ENCODE peak calls at places on chromosomes 13 and 19, in eight cellular contexts. One of them, this sample, is unnamed.

GRCh38 chr13:94620286-94620896 is 18.7 kb downstream of the GPR180 start:
- DNase-seq in mucosa of gallbladder: no peak
- DNase-seq in dorsolateral prefrontal cortex: no peak
- DNase-seq in T follicular helper cell: no peak
- DNase-seq in AG08395: no peak
- DNase-seq in NCI-H1092 treated with DMSO at 0.1 percent for 48 hours: peak; percentile 62
- DNase-seq in upper lobe of right lung: no peak
- DNase-seq in stimulated activated CD8-positive, alpha-beta memory T cell treated with anti-CD3 and anti-CD28 coated beads, Interleukin-7, amount 100 ng/mL, for 1 hour: no peak
- DNase-seq in this sample: no peak

GRCh38 chr19:34269968-34270621 is 15.7 kb downstream of the GARRE1 start:
- DNase-seq in T follicular helper cell: peak; percentile 70
- DNase-seq in stimulated activated CD8-positive, alpha-beta memory T cell treated with anti-CD3 and anti-CD28 coated beads, Interleukin-7, amount 100 ng/mL, for 1 hour: peak; percentile 40
- DNase-seq in AG08395: peak; percentile 43
- DNase-seq in dorsolateral prefrontal cortex: no peak
- DNase-seq in upper lobe of right lung: peak; percentile 70
- DNase-seq in NCI-H1092 treated with DMSO at 0.1 percent for 48 hours: no peak
- DNase-seq in mucosa of gallbladder: peak; percentile 40
- DNase-seq in this sample: peak; percentile 63

GRCh38 chr13:114314074-114314912 is at the start of gene CHAMP1:
- DNase-seq in AG08395: peak; percentile 97
- DNase-seq in T follicular helper cell: peak; percentile 82
- DNase-seq in mucosa of gallbladder: peak; percentile 95
- DNase-seq in upper lobe of right lung: peak; percentile 99
- DNase-seq in dorsolateral prefrontal cortex: peak; percentile 96
- DNase-seq in NCI-H1092 treated with DMSO at 0.1 percent for 48 hours: peak; percentile 97
- DNase-seq in stimulated activated CD8-positive, alpha-beta memory T cell treated with anti-CD3 and anti-CD28 coated beads, Interleukin-7, amount 100 ng/mL, for 1 hour: peak; percentile 74
- DNase-seq in this sample: peak; percentile 92

GRCh38 chr19:17997969-17998826 is 9.8 kb upstream of the ARRDC2 start:
- DNase-seq in stimulated activated CD8-positive, alpha-beta memory T cell treated with anti-CD3 and anti-CD28 coated beads, Interleukin-7, amount 100 ng/mL, for 1 hour: no peak
- DNase-seq in upper lobe of right lung: peak; percentile 70
- DNase-seq in T follicular helper cell: no peak
- DNase-seq in NCI-H1092 treated with DMSO at 0.1 percent for 48 hours: no peak
- DNase-seq in AG08395: no peak
- DNase-seq in dorsolateral prefrontal cortex: no peak
- DNase-seq in mucosa of gallbladder: no peak
- DNase-seq in this sample: no peak

GRCh38 chr13:59435024-59435423 is 728.7 kb downstream of the DIAPH3 start:
- DNase-seq in AG08395: no peak
- DNase-seq in T follicular helper cell: no peak
- DNase-seq in mucosa of gallbladder: no peak
- DNase-seq in stimulated activated CD8-positive, alpha-beta memory T cell treated with anti-CD3 and anti-CD28 coated beads, Interleukin-7, amount 100 ng/mL, for 1 hour: no peak
- DNase-seq in NCI-H1092 treated with DMSO at 0.1 percent for 48 hours: no peak
- DNase-seq in upper lobe of right lung: no peak
- DNase-seq in dorsolateral prefrontal cortex: no peak
- DNase-seq in this sample: no peak

GRCh38 chr19:52007436-52007804 is 591 bp downstream of the ZNF615 start:
- DNase-seq in AG08395: peak; percentile 20
- DNase-seq in NCI-H1092 treated with DMSO at 0.1 percent for 48 hours: no peak
- DNase-seq in T follicular helper cell: no peak
- DNase-seq in stimulated activated CD8-positive, alpha-beta memory T cell treated with anti-CD3 and anti-CD28 coated beads, Interleukin-7, amount 100 ng/mL, for 1 hour: no peak
- DNase-seq in mucosa of gallbladder: no peak
- DNase-seq in upper lobe of right lung: no peak
- DNase-seq in dorsolateral prefrontal cortex: no peak
- DNase-seq in this sample: no peak

GRCh38 chr19:13781547-13781946 is 7.3 kb downstream of the C19orf53 start:
- DNase-seq in upper lobe of right lung: peak; percentile 76
- DNase-seq in dorsolateral prefrontal cortex: peak; percentile 68
- DNase-seq in NCI-H1092 treated with DMSO at 0.1 percent for 48 hours: peak; percentile 19
- DNase-seq in stimulated activated CD8-positive, alpha-beta memory T cell treated with anti-CD3 and anti-CD28 coated beads, Interleukin-7, amount 100 ng/mL, for 1 hour: no peak
- DNase-seq in mucosa of gallbladder: peak; percentile 59
- DNase-seq in T follicular helper cell: no peak
- DNase-seq in AG08395: peak; percentile 95
- DNase-seq in this sample: peak; percentile 60

GRCh38 chr19:31326329-31327028 is 22.8 kb downstream of the TSHZ3 start:
- DNase-seq in AG08395: no peak
- DNase-seq in mucosa of gallbladder: no peak
- DNase-seq in upper lobe of right lung: no peak
- DNase-seq in NCI-H1092 treated with DMSO at 0.1 percent for 48 hours: no peak
- DNase-seq in stimulated activated CD8-positive, alpha-beta memory T cell treated with anti-CD3 and anti-CD28 coated beads, Interleukin-7, amount 100 ng/mL, for 1 hour: no peak
- DNase-seq in T follicular helper cell: no peak
- DNase-seq in dorsolateral prefrontal cortex: no peak
- DNase-seq in this sample: no peak

GRCh38 chr19:41307954-41308449 is 2.0 kb upstream of the CCDC97 start:
- DNase-seq in AG08395: no peak
- DNase-seq in upper lobe of right lung: no peak
- DNase-seq in T follicular helper cell: no peak
- DNase-seq in NCI-H1092 treated with DMSO at 0.1 percent for 48 hours: no peak
- DNase-seq in dorsolateral prefrontal cortex: no peak
- DNase-seq in mucosa of gallbladder: no peak
- DNase-seq in stimulated activated CD8-positive, alpha-beta memory T cell treated with anti-CD3 and anti-CD28 coated beads, Interleukin-7, amount 100 ng/mL, for 1 hour: no peak
- DNase-seq in this sample: no peak

GRCh38 chr13:28181413-28181812 is 43.1 kb downstream of the PAN3 start:
- DNase-seq in AG08395: peak; percentile 62
- DNase-seq in upper lobe of right lung: no peak
- DNase-seq in dorsolateral prefrontal cortex: no peak
- DNase-seq in T follicular helper cell: no peak
- DNase-seq in mucosa of gallbladder: no peak
- DNase-seq in NCI-H1092 treated with DMSO at 0.1 percent for 48 hours: no peak
- DNase-seq in stimulated activated CD8-positive, alpha-beta memory T cell treated with anti-CD3 and anti-CD28 coated beads, Interleukin-7, amount 100 ng/mL, for 1 hour: no peak
- DNase-seq in this sample: no peak

GRCh38 chr13:76636881-76637280 is 249.3 kb downstream of the KCTD12 start:
- DNase-seq in upper lobe of right lung: no peak
- DNase-seq in AG08395: no peak
- DNase-seq in NCI-H1092 treated with DMSO at 0.1 percent for 48 hours: no peak
- DNase-seq in dorsolateral prefrontal cortex: no peak
- DNase-seq in stimulated activated CD8-positive, alpha-beta memory T cell treated with anti-CD3 and anti-CD28 coated beads, Interleukin-7, amount 100 ng/mL, for 1 hour: no peak
- DNase-seq in T follicular helper cell: no peak
- DNase-seq in mucosa of gallbladder: no peak
- DNase-seq in this sample: no peak

GRCh38 chr19:51808333-51808986 is 13.5 kb downstream of the FPR3 start:
- DNase-seq in dorsolateral prefrontal cortex: no peak
- DNase-seq in upper lobe of right lung: no peak
- DNase-seq in T follicular helper cell: no peak
- DNase-seq in AG08395: peak; percentile 49
- DNase-seq in NCI-H1092 treated with DMSO at 0.1 percent for 48 hours: no peak
- DNase-seq in mucosa of gallbladder: no peak
- DNase-seq in stimulated activated CD8-positive, alpha-beta memory T cell treated with anti-CD3 and anti-CD28 coated beads, Interleukin-7, amount 100 ng/mL, for 1 hour: no peak
- DNase-seq in this sample: no peak

GRCh38 chr13:99093997-99094396 is 106.7 kb upstream of the UBAC2 start:
- DNase-seq in AG08395: no peak
- DNase-seq in stimulated activated CD8-positive, alpha-beta memory T cell treated with anti-CD3 and anti-CD28 coated beads, Interleukin-7, amount 100 ng/mL, for 1 hour: no peak
- DNase-seq in T follicular helper cell: no peak
- DNase-seq in upper lobe of right lung: no peak
- DNase-seq in NCI-H1092 treated with DMSO at 0.1 percent for 48 hours: no peak
- DNase-seq in dorsolateral prefrontal cortex: no peak
- DNase-seq in mucosa of gallbladder: no peak
- DNase-seq in this sample: no peak

GRCh38 chr19:13557756-13558398 is 51.6 kb upstream of the CACNA1A start:
- DNase-seq in dorsolateral prefrontal cortex: no peak
- DNase-seq in upper lobe of right lung: no peak
- DNase-seq in NCI-H1092 treated with DMSO at 0.1 percent for 48 hours: no peak
- DNase-seq in AG08395: no peak
- DNase-seq in stimulated activated CD8-positive, alpha-beta memory T cell treated with anti-CD3 and anti-CD28 coated beads, Interleukin-7, amount 100 ng/mL, for 1 hour: no peak
- DNase-seq in mucosa of gallbladder: no peak
- DNase-seq in T follicular helper cell: no peak
- DNase-seq in this sample: no peak

GRCh38 chr19:53507523-53508442 is 30.2 kb upstream of the ZNF331 start:
- DNase-seq in AG08395: no peak
- DNase-seq in mucosa of gallbladder: peak; percentile 15
- DNase-seq in dorsolateral prefrontal cortex: no peak
- DNase-seq in stimulated activated CD8-positive, alpha-beta memory T cell treated with anti-CD3 and anti-CD28 coated beads, Interleukin-7, amount 100 ng/mL, for 1 hour: no peak
- DNase-seq in upper lobe of right lung: no peak
- DNase-seq in T follicular helper cell: no peak
- DNase-seq in NCI-H1092 treated with DMSO at 0.1 percent for 48 hours: no peak
- DNase-seq in this sample: no peak

GRCh38 chr19:2610637-2611482 is 91.6 kb downstream of the GNG7 start:
- DNase-seq in dorsolateral prefrontal cortex: peak; percentile 93
- DNase-seq in T follicular helper cell: peak; percentile 85
- DNase-seq in AG08395: peak; percentile 93
- DNase-seq in upper lobe of right lung: peak; percentile 97
- DNase-seq in NCI-H1092 treated with DMSO at 0.1 percent for 48 hours: peak; percentile 71
- DNase-seq in stimulated activated CD8-positive, alpha-beta memory T cell treated with anti-CD3 and anti-CD28 coated beads, Interleukin-7, amount 100 ng/mL, for 1 hour: peak; percentile 88
- DNase-seq in mucosa of gallbladder: peak; percentile 94
- DNase-seq in this sample: peak; percentile 96

GRCh38 chr19:39937094-39937493 is 2.7 kb upstream of the FCGBP start:
- DNase-seq in mucosa of gallbladder: peak; percentile 32
- DNase-seq in dorsolateral prefrontal cortex: no peak
- DNase-seq in AG08395: no peak
- DNase-seq in stimulated activated CD8-positive, alpha-beta memory T cell treated with anti-CD3 and anti-CD28 coated beads, Interleukin-7, amount 100 ng/mL, for 1 hour: no peak
- DNase-seq in NCI-H1092 treated with DMSO at 0.1 percent for 48 hours: no peak
- DNase-seq in T follicular helper cell: no peak
- DNase-seq in upper lobe of right lung: no peak
- DNase-seq in this sample: no peak

GRCh38 chr13:103187621-103188020 is 121.4 kb upstream of the SLC10A2 start:
- DNase-seq in AG08395: no peak
- DNase-seq in mucosa of gallbladder: peak; percentile 15
- DNase-seq in NCI-H1092 treated with DMSO at 0.1 percent for 48 hours: peak; percentile 50
- DNase-seq in stimulated activated CD8-positive, alpha-beta memory T cell treated with anti-CD3 and anti-CD28 coated beads, Interleukin-7, amount 100 ng/mL, for 1 hour: no peak
- DNase-seq in upper lobe of right lung: no peak
- DNase-seq in T follicular helper cell: no peak
- DNase-seq in dorsolateral prefrontal cortex: no peak
- DNase-seq in this sample: no peak

GRCh38 chr19:48530044-48530720 is 18.5 kb upstream of the LMTK3 start:
- DNase-seq in T follicular helper cell: no peak
- DNase-seq in stimulated activated CD8-positive, alpha-beta memory T cell treated with anti-CD3 and anti-CD28 coated beads, Interleukin-7, amount 100 ng/mL, for 1 hour: no peak
- DNase-seq in NCI-H1092 treated with DMSO at 0.1 percent for 48 hours: no peak
- DNase-seq in upper lobe of right lung: no peak
- DNase-seq in AG08395: peak; percentile 29
- DNase-seq in mucosa of gallbladder: no peak
- DNase-seq in dorsolateral prefrontal cortex: no peak
- DNase-seq in this sample: no peak

GRCh38 chr13:91212229-91212628 is 135.3 kb upstream of the MIR17HG start:
- DNase-seq in stimulated activated CD8-positive, alpha-beta memory T cell treated with anti-CD3 and anti-CD28 coated beads, Interleukin-7, amount 100 ng/mL, for 1 hour: no peak
- DNase-seq in mucosa of gallbladder: no peak
- DNase-seq in NCI-H1092 treated with DMSO at 0.1 percent for 48 hours: no peak
- DNase-seq in AG08395: no peak
- DNase-seq in dorsolateral prefrontal cortex: no peak
- DNase-seq in T follicular helper cell: no peak
- DNase-seq in upper lobe of right lung: no peak
- DNase-seq in this sample: no peak

GRCh38 chr19:38685666-38686529 is 38.4 kb downstream of the ACTN4 start:
- DNase-seq in dorsolateral prefrontal cortex: no peak
- DNase-seq in AG08395: no peak
- DNase-seq in T follicular helper cell: no peak
- DNase-seq in stimulated activated CD8-positive, alpha-beta memory T cell treated with anti-CD3 and anti-CD28 coated beads, Interleukin-7, amount 100 ng/mL, for 1 hour: no peak
- DNase-seq in mucosa of gallbladder: no peak
- DNase-seq in upper lobe of right lung: no peak
- DNase-seq in NCI-H1092 treated with DMSO at 0.1 percent for 48 hours: no peak
- DNase-seq in this sample: no peak

GRCh38 chr13:28316129-28316528 is 177.8 kb downstream of the PAN3 start:
- DNase-seq in AG08395: no peak
- DNase-seq in mucosa of gallbladder: no peak
- DNase-seq in stimulated activated CD8-positive, alpha-beta memory T cell treated with anti-CD3 and anti-CD28 coated beads, Interleukin-7, amount 100 ng/mL, for 1 hour: no peak
- DNase-seq in dorsolateral prefrontal cortex: no peak
- DNase-seq in NCI-H1092 treated with DMSO at 0.1 percent for 48 hours: no peak
- DNase-seq in upper lobe of right lung: no peak
- DNase-seq in T follicular helper cell: no peak
- DNase-seq in this sample: no peak

GRCh38 chr13:23866420-23867026 is 22.7 kb downstream of the MIPEP start:
- DNase-seq in mucosa of gallbladder: no peak
- DNase-seq in NCI-H1092 treated with DMSO at 0.1 percent for 48 hours: no peak
- DNase-seq in stimulated activated CD8-positive, alpha-beta memory T cell treated with anti-CD3 and anti-CD28 coated beads, Interleukin-7, amount 100 ng/mL, for 1 hour: no peak
- DNase-seq in T follicular helper cell: no peak
- DNase-seq in AG08395: no peak
- DNase-seq in dorsolateral prefrontal cortex: no peak
- DNase-seq in upper lobe of right lung: no peak
- DNase-seq in this sample: no peak

GRCh38 chr19:55643733-55644116 is 276 bp downstream of the ZNF581 start:
- DNase-seq in dorsolateral prefrontal cortex: no peak
- DNase-seq in upper lobe of right lung: no peak
- DNase-seq in mucosa of gallbladder: no peak
- DNase-seq in AG08395: no peak
- DNase-seq in stimulated activated CD8-positive, alpha-beta memory T cell treated with anti-CD3 and anti-CD28 coated beads, Interleukin-7, amount 100 ng/mL, for 1 hour: no peak
- DNase-seq in T follicular helper cell: no peak
- DNase-seq in NCI-H1092 treated with DMSO at 0.1 percent for 48 hours: no peak
- DNase-seq in this sample: no peak

GRCh38 chr19:51690359-51691121 is 2.6 kb upstream of the SPACA6 start:
- DNase-seq in stimulated activated CD8-positive, alpha-beta memory T cell treated with anti-CD3 and anti-CD28 coated beads, Interleukin-7, amount 100 ng/mL, for 1 hour: no peak
- DNase-seq in AG08395: peak; percentile 73
- DNase-seq in T follicular helper cell: peak; percentile 44
- DNase-seq in upper lobe of right lung: peak; percentile 81
- DNase-seq in NCI-H1092 treated with DMSO at 0.1 percent for 48 hours: peak; percentile 45
- DNase-seq in mucosa of gallbladder: peak; percentile 45
- DNase-seq in dorsolateral prefrontal cortex: no peak
- DNase-seq in this sample: peak; percentile 51

GRCh38 chr13:83589816-83590215 is 292.5 kb downstream of the SLITRK1 start:
- DNase-seq in mucosa of gallbladder: no peak
- DNase-seq in upper lobe of right lung: no peak
- DNase-seq in stimulated activated CD8-positive, alpha-beta memory T cell treated with anti-CD3 and anti-CD28 coated beads, Interleukin-7, amount 100 ng/mL, for 1 hour: no peak
- DNase-seq in T follicular helper cell: no peak
- DNase-seq in dorsolateral prefrontal cortex: no peak
- DNase-seq in AG08395: no peak
- DNase-seq in NCI-H1092 treated with DMSO at 0.1 percent for 48 hours: no peak
- DNase-seq in this sample: no peak

GRCh38 chr13:47463726-47464125 is 537.3 kb downstream of the SUCLA2 start:
- DNase-seq in mucosa of gallbladder: no peak
- DNase-seq in AG08395: peak; percentile 7
- DNase-seq in dorsolateral prefrontal cortex: no peak
- DNase-seq in upper lobe of right lung: no peak
- DNase-seq in T follicular helper cell: no peak
- DNase-seq in stimulated activated CD8-positive, alpha-beta memory T cell treated with anti-CD3 and anti-CD28 coated beads, Interleukin-7, amount 100 ng/mL, for 1 hour: no peak
- DNase-seq in NCI-H1092 treated with DMSO at 0.1 percent for 48 hours: no peak
- DNase-seq in this sample: no peak

GRCh38 chr13:95323930-95324662 is 22.8 kb upstream of the ABCC4 start:
- DNase-seq in AG08395: no peak
- DNase-seq in upper lobe of right lung: no peak
- DNase-seq in dorsolateral prefrontal cortex: no peak
- DNase-seq in NCI-H1092 treated with DMSO at 0.1 percent for 48 hours: no peak
- DNase-seq in mucosa of gallbladder: no peak
- DNase-seq in T follicular helper cell: no peak
- DNase-seq in stimulated activated CD8-positive, alpha-beta memory T cell treated with anti-CD3 and anti-CD28 coated beads, Interleukin-7, amount 100 ng/mL, for 1 hour: no peak
- DNase-seq in this sample: no peak

GRCh38 chr13:110017379-110017778 is 231.0 kb upstream of the IRS2 start:
- DNase-seq in dorsolateral prefrontal cortex: no peak
- DNase-seq in T follicular helper cell: no peak
- DNase-seq in mucosa of gallbladder: no peak
- DNase-seq in NCI-H1092 treated with DMSO at 0.1 percent for 48 hours: no peak
- DNase-seq in AG08395: peak; percentile 92
- DNase-seq in stimulated activated CD8-positive, alpha-beta memory T cell treated with anti-CD3 and anti-CD28 coated beads, Interleukin-7, amount 100 ng/mL, for 1 hour: no peak
- DNase-seq in upper lobe of right lung: no peak
- DNase-seq in this sample: peak; percentile 70

GRCh38 chr13:106617561-106617960 is 49.6 kb upstream of the ARGLU1 start:
- DNase-seq in T follicular helper cell: no peak
- DNase-seq in NCI-H1092 treated with DMSO at 0.1 percent for 48 hours: no peak
- DNase-seq in mucosa of gallbladder: no peak
- DNase-seq in dorsolateral prefrontal cortex: no peak
- DNase-seq in stimulated activated CD8-positive, alpha-beta memory T cell treated with anti-CD3 and anti-CD28 coated beads, Interleukin-7, amount 100 ng/mL, for 1 hour: no peak
- DNase-seq in AG08395: peak; percentile 52
- DNase-seq in upper lobe of right lung: no peak
- DNase-seq in this sample: no peak

GRCh38 chr19:46603195-46603637 is 2.1 kb downstream of the CALM3 start:
- DNase-seq in AG08395: no peak
- DNase-seq in stimulated activated CD8-positive, alpha-beta memory T cell treated with anti-CD3 and anti-CD28 coated beads, Interleukin-7, amount 100 ng/mL, for 1 hour: no peak
- DNase-seq in dorsolateral prefrontal cortex: no peak
- DNase-seq in T follicular helper cell: no peak
- DNase-seq in upper lobe of right lung: peak; percentile 33
- DNase-seq in NCI-H1092 treated with DMSO at 0.1 percent for 48 hours: no peak
- DNase-seq in mucosa of gallbladder: peak; percentile 69
- DNase-seq in this sample: no peak

GRCh38 chr13:29570058-29570654 is 25.3 kb downstream of the SLC7A1 start:
- DNase-seq in T follicular helper cell: no peak
- DNase-seq in mucosa of gallbladder: no peak
- DNase-seq in stimulated activated CD8-positive, alpha-beta memory T cell treated with anti-CD3 and anti-CD28 coated beads, Interleukin-7, amount 100 ng/mL, for 1 hour: no peak
- DNase-seq in dorsolateral prefrontal cortex: no peak
- DNase-seq in upper lobe of right lung: no peak
- DNase-seq in AG08395: no peak
- DNase-seq in NCI-H1092 treated with DMSO at 0.1 percent for 48 hours: no peak
- DNase-seq in this sample: no peak

GRCh38 chr13:62524498-62524897 is 1108.8 kb upstream of the PCDH20 start:
- DNase-seq in T follicular helper cell: no peak
- DNase-seq in stimulated activated CD8-positive, alpha-beta memory T cell treated with anti-CD3 and anti-CD28 coated beads, Interleukin-7, amount 100 ng/mL, for 1 hour: no peak
- DNase-seq in mucosa of gallbladder: no peak
- DNase-seq in dorsolateral prefrontal cortex: no peak
- DNase-seq in NCI-H1092 treated with DMSO at 0.1 percent for 48 hours: no peak
- DNase-seq in AG08395: no peak
- DNase-seq in upper lobe of right lung: no peak
- DNase-seq in this sample: no peak

GRCh38 chr19:45636902-45637301 is 2.3 kb downstream of the EML2 start:
- DNase-seq in NCI-H1092 treated with DMSO at 0.1 percent for 48 hours: no peak
- DNase-seq in mucosa of gallbladder: no peak
- DNase-seq in upper lobe of right lung: no peak
- DNase-seq in AG08395: no peak
- DNase-seq in dorsolateral prefrontal cortex: no peak
- DNase-seq in T follicular helper cell: no peak
- DNase-seq in stimulated activated CD8-positive, alpha-beta memory T cell treated with anti-CD3 and anti-CD28 coated beads, Interleukin-7, amount 100 ng/mL, for 1 hour: no peak
- DNase-seq in this sample: no peak